ENCODE peak calls at places on chromosome 13, in seven cellular contexts. M is adrenal gland, J is aorta, Q is tibial artery, X is ascending aorta, L is left ventricle myocardium inferior, P is stomach. Z is an unnamed sample. For H3K36me3, the result is how much of the 10 kb centered on the place peaks cover.

GRCh38 chr13:112453874-112454647 is 77.9 kb downstream of the SPACA7 start:
- DNase-seq in L (no peak), J (no peak), Q (no peak), M (no peak), P (no peak), X (no peak), Z (no peak)

GRCh38 chr13:35630551-35631275 is 154.2 kb upstream of the MAB21L1 start:
- DNase-seq in Q (no peak), M (no peak), J (no peak), X (no peak), L (no peak), P (no peak), Z (peak)

GRCh38 chr13:86155756-86156155 is 356.5 kb upstream of the SLITRK6 start:
- DNase-seq in L (no peak), P (no peak), X (no peak), M (no peak), J (no peak), Q (no peak), Z (peak)

GRCh38 chr13:45257638-45258338 is 56.9 kb upstream of the KCTD4 start:
- DNase-seq in Q (no peak), L (no peak), P (no peak), X (no peak), M (no peak), J (no peak), Z (no peak)

GRCh38 chr13:23608704-23609413 is 38.6 kb downstream of the TNFRSF19 start:
- DNase-seq in X (no peak), L (peak), Q (peak), P (no peak), J (no peak), M (peak), Z (no peak)

GRCh38 chr13:43364210-43365041 is 341.0 kb downstream of the DNAJC15 start:
- DNase-seq in M (no peak), X (no peak), P (no peak), Q (no peak), J (no peak), L (no peak), Z (no peak)

GRCh38 chr13:83819611-83820010 is 62.7 kb downstream of the SLITRK1 start:
- DNase-seq in M (no peak), J (no peak), P (no peak), L (no peak), Q (no peak), X (no peak), Z (no peak)

GRCh38 chr13:110361365-110361911 is 54.4 kb downstream of the COL4A2 start:
- DNase-seq in P (no peak), X (peak), J (peak), Q (peak), M (no peak), L (peak), Z (no peak)

GRCh38 chr13:109389892-109390345 is 396.5 kb downstream of the IRS2 start:
- DNase-seq in P (no peak), Q (no peak), X (no peak), L (no peak), M (no peak), J (no peak), Z (no peak)

GRCh38 chr13:110976785-110977184 is 61.9 kb upstream of the ANKRD10 start:
- DNase-seq in J (no peak), M (no peak), Q (no peak), P (no peak), X (no peak), L (no peak), Z (no peak)

GRCh38 chr13:48251616-48252081 is 18.6 kb downstream of the ITM2B start:
- DNase-seq in Q (no peak), X (no peak), M (no peak), L (no peak), P (no peak), J (no peak), Z (no peak)

GRCh38 chr13:25420161-25420560 is 48.4 kb downstream of the ATP8A2 start:
- DNase-seq in L (no peak), P (no peak), X (no peak), M (no peak), Q (no peak), J (no peak), Z (no peak)

GRCh38 chr13:102972191-102972590 is 94.0 kb downstream of the SLC10A2 start:
- DNase-seq in J (no peak), L (no peak), X (no peak), Q (no peak), P (no peak), M (no peak), Z (no peak)

GRCh38 chr13:110698689-110699088 is 7.2 kb downstream of the CARS2 start:
- DNase-seq in M (no peak), X (no peak), L (no peak), J (no peak), Q (no peak), P (no peak), Z (no peak)

GRCh38 chr13:108120332-108120731 is 95.0 kb downstream of the LIG4 start:
- DNase-seq in M (no peak), L (no peak), X (no peak), J (no peak), P (no peak), Q (no peak), Z (peak)

GRCh38 chr13:109700176-109700575 is 86.2 kb downstream of the IRS2 start:
- DNase-seq in P (peak), J (no peak), M (peak), X (peak), Q (peak), L (peak), Z (peak)

GRCh38 chr13:33312150-33312908 is 26.8 kb upstream of the STARD13 start:
- DNase-seq in L (no peak), Q (no peak), P (no peak), X (no peak), M (no peak), J (no peak), Z (no peak)

GRCh38 chr13:73133536-73133935 is 74.7 kb downstream of the KLF5 start:
- DNase-seq in X (no peak), M (no peak), P (peak), L (no peak), Q (no peak), J (no peak), Z (no peak)

GRCh38 chr13:26300140-26300539 is 46.2 kb downstream of the CDK8 start:
- DNase-seq in P (no peak), J (no peak), Q (no peak), L (no peak), X (no peak), M (no peak), Z (peak)

GRCh38 chr13:48859168-48860105 is 116.3 kb upstream of the FNDC3A start:
- DNase-seq in M (peak), P (no peak), L (no peak), J (no peak), Q (no peak), X (no peak), Z (no peak)

GRCh38 chr13:36965767-36966166 is 33.4 kb downstream of the ALG5 start:
- DNase-seq in L (no peak), X (no peak), J (no peak), P (no peak), M (no peak), Q (no peak), Z (no peak)

GRCh38 chr13:57787058-57787791 is 155.7 kb downstream of the PCDH17 start:
- DNase-seq in Q (no peak), P (no peak), L (no peak), M (no peak), J (no peak), X (no peak), Z (peak)

GRCh38 chr13:106230450-106230849 is 305.0 kb downstream of the EFNB2 start:
- DNase-seq in Q (no peak), L (no peak), X (no peak), P (no peak), J (no peak), M (no peak), Z (no peak)

GRCh38 chr13:109998808-109999528 is 212.6 kb upstream of the IRS2 start:
- DNase-seq in M (no peak), L (no peak), J (no peak), Q (no peak), P (no peak), X (no peak), Z (no peak)

GRCh38 chr13:107138468-107138867 is 570.5 kb upstream of the ARGLU1 start:
- DNase-seq in J (no peak), M (no peak), Q (no peak), P (no peak), L (no peak), X (no peak), Z (no peak)

GRCh38 chr13:67128148-67128547 is 102.0 kb downstream of the PCDH9 start:
- DNase-seq in Q (no peak), M (no peak), L (no peak), P (no peak), J (no peak), X (no peak), Z (no peak)

GRCh38 chr13:33606692-33607091 is 211.3 kb upstream of the RFC3 start:
- DNase-seq in M (no peak), P (no peak), L (no peak), Q (no peak), J (no peak), X (no peak), Z (peak)

GRCh38 chr13:43804461-43805070 is 17.8 kb upstream of the ENOX1 start:
- DNase-seq in J (no peak), L (no peak), M (no peak), Q (no peak), P (no peak), X (no peak), Z (peak)

GRCh38 chr13:51731759-51732158 is 72.2 kb downstream of the DHRS12 start:
- DNase-seq in Q (no peak), J (no peak), X (no peak), L (no peak), M (no peak), P (no peak), Z (peak)

GRCh38 chr13:104816716-104817115 is 1718.7 kb downstream of the EFNB2 start:
- DNase-seq in P (no peak), J (no peak), X (no peak), M (no peak), Q (no peak), L (no peak), Z (peak)

GRCh38 chr13:22154041-22154440 is 483.2 kb downstream of the FGF9 start:
- DNase-seq in P (no peak), J (no peak), M (no peak), Q (no peak), X (no peak), L (no peak), Z (no peak)

GRCh38 chr13:25874907-25875306 is 176.9 kb downstream of the SHISA2 start:
- DNase-seq in Q (no peak), J (no peak), L (no peak), X (no peak), M (no peak), P (no peak), Z (no peak)

GRCh38 chr13:41973247-41973741 is 12.4 kb upstream of the VWA8 start:
- DNase-seq in J (no peak), X (no peak), L (no peak), Q (no peak), M (no peak), P (no peak), Z (peak)

GRCh38 chr13:41970918-41971317 is 10.0 kb upstream of the VWA8 start:
- DNase-seq in X (no peak), Q (no peak), P (no peak), L (no peak), M (no peak), J (no peak), Z (no peak)

GRCh38 chr13:41974262-41974900 is 13.5 kb upstream of the VWA8 start:
- DNase-seq in P (no peak), X (no peak), L (no peak), Q (no peak), J (no peak), M (no peak), Z (no peak)

GRCh38 chr13:41970022-41970421 is 9.1 kb upstream of the VWA8 start:
- DNase-seq in M (no peak), Q (no peak), L (no peak), J (no peak), X (no peak), P (no peak), Z (no peak)

DNA sequence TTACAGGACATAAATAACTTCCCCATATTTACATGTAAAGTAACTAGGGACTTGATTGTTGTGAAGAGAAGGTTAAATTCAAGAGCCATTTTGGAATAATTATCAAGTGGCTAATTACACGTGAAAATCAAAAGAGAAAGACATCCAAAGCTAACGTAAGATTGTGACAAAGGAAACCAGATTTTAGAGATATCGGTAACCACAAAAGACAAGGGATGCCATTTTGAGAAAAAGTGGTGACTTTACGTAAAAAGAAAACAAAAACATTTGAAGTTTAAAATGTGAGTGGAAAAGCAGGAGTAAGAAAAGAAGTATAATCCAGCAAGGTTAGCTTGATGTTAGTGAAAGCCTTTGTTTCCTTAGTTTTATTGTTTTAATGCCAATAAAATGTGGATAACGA is 10.9 kb upstream of the VWA8 start:
- DNase-seq in M (no peak), X (no peak), J (no peak), Q (no peak), P (no peak), L (no peak), Z (no peak)
- H3K4me3 ChIP-seq in M (no peak), X (no peak), J (no peak), Q (no peak), P (no peak), L (no peak), Z (no peak)

GRCh38 chr13:75797256-75797655 is 161.1 kb downstream of the LMO7 start:
- DNase-seq in X (no peak), L (no peak), M (no peak), J (no peak), Q (no peak), P (no peak), Z (no peak)
- H3K36me3 ChIP-seq in X (under half), L (under half), M (under half), J (under half), Q (under half), P (under half), Z (under half)

DNA sequence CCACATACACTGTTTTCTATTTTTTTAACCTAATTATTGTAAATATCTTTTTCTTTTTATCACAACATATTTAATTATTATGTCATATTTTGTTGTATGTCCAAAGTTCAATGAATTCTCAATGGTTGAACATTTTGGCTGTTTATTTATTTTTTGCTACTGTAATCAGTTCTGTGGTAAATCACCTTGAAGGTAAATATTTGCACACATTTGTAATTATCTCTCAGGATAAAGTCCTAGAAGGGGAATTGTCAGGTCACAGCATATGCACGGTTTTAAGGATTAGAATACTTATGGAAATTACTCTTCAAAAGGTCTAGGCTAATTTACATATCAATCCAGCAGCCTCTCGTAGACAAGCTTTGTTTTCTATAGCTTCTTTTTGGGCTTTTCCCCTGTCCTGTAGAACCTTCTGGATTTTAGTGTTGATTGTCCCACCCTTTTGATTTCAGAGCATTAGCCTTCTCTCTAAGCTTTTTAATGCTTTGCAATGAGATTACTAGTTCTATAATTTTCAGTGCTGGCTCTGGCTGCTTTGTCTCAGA is 362.6 kb downstream of the KCNRG start:
- DNase-seq in P (no peak), L (no peak), Q (no peak), J (no peak), X (no peak), M (no peak), Z (no peak)
- H3K4me3 ChIP-seq in P (no peak), L (no peak), Q (no peak), J (no peak), X (no peak), M (no peak), Z (no peak)

DNA sequence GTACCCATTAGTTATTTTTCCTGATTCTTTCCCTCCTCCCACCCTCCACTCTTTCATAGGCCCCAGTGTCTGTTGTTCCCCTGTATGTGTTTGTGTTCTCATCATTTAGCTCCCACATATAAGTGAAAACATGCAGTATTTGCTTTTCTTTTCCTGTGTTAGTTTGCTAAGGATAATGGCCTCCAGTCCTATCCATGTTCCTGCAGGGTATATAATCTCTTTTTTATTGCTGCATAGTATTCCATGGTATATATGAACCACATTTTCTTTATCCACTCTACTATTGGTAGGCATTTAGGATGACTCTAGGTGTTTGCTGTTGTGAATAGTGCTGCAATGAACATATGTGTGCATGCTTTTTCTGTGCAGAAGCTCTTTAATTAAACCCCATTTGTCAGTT is 79.4 kb downstream of the ZMYM2 start:
- DNase-seq in X (no peak), Q (no peak), J (no peak), L (no peak), M (no peak), P (no peak), Z (no peak)
- H3K36me3 ChIP-seq in X (under half), Q (half or more), J (under half), L (half or more), M (under half), P (half or more), Z (half or more)

DNA sequence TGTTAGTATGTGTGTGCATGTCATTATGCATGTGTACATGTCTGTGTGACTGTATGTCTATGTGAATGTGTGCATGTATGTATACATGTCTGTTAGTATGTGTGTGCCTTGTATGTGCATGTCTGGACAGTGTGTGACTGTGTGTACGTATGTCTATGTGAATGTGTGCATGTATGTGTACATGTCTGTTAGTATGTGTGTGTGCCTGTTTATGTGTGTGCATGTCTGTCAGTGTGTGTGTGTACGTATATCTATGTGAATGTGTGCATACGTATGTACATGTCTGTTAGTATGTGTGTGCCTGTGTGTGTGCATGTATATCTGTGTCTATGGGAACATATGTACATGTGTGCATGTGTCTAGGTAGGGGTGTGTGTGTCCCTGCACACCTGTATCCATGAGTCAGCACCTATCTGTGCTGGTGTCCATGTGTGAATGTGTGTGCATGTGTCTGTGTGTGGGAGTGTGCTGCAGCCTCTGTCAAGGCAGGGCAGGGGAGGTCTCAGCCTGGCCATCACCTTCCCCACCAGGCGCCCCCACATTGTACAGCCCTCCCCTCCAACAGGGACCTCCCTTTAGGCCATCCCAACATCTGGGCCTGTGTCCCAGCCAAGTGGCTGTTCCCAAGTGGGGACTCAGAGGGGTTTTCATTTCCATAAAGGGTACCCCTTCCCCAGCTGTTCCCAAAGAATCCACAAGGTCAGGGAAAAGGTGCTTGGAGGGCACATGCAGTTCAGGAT is 4.4 kb downstream of the GAS6 start:
- DNase-seq in J (no peak), Q (no peak), P (no peak), L (no peak), X (no peak), M (peak), Z (no peak)
- H3K4me3 ChIP-seq in J (no peak), Q (no peak), P (no peak), L (no peak), X (no peak), M (no peak), Z (no peak)

DNA sequence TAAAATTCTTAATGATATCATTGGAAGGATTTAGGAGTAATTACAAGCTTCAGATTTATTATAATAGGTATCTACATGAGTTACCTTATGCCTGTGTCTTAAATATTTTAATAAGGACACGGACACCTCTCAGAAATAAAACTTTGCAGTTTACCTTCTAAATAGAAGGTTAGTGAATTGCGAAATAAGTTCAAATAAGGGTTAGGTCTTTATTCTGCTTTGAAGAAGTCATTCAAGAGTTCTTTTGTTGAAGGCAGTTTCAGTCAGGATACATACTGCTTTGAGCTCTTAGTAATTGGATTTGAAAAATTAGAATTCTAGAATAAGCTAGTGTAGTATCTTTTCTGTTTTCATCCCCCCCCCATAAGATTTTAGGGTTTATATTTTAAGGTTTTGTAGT is 53.0 kb downstream of the NAA16 start:
- DNase-seq in X (no peak), Q (no peak), L (no peak), J (no peak), P (no peak), M (no peak), Z (no peak)
- H3K36me3 ChIP-seq in X (under half), Q (half or more), L (half or more), J (under half), P (half or more), M (under half), Z (half or more)

GRCh38 chr13:30863231-30863630 is 42.8 kb upstream of the MEDAG start:
- DNase-seq in X (no peak), P (no peak), M (no peak), Q (no peak), L (no peak), J (no peak), Z (peak)
- H3K4me3 ChIP-seq in X (no peak), P (no peak), M (no peak), Q (no peak), L (no peak), J (no peak), Z (peak)

GRCh38 chr13:99307247-99307646 is at the start of gene GPR183:
- DNase-seq in X (no peak), M (no peak), Q (no peak), L (no peak), P (no peak), J (no peak), Z (no peak)
- H3K36me3 ChIP-seq in X (under half), M (under half), Q (under half), L (under half), P (under half), J (under half), Z (under half)